ENCODE peak calls at places on chromosomes 13 and 19, in ten cellular contexts. U, O, X, E, B, F, H, T, I and L are unnamed samples.

GRCh38 chr19:29963576-29963975 is 21.5 kb downstream of the URI1 start:
- DNase-seq in B (no peak), U (no peak), E (no peak), H (no peak), T (no peak), O (no peak), F (no peak), I (no peak), X (no peak), L (no peak)

GRCh38 chr19:8174706-8175105 is 25.3 kb upstream of the FBN3 start:
- DNase-seq in X (no peak), I (no peak), F (no peak), U (no peak), E (no peak), H (no peak), T (no peak), B (no peak), O (no peak), L (no peak)

GRCh38 chr13:30375436-30375835 is 46.9 kb upstream of the UBE2L5 start:
- DNase-seq in X (no peak), B (no peak), F (no peak), T (no peak), E (no peak), I (no peak), O (no peak), U (no peak), H (no peak), L (no peak)

GRCh38 chr19:43562698-43563241 is 12.6 kb downstream of the XRCC1 start:
- DNase-seq in I (peak; percentile 84), T (peak; percentile 61), B (peak; percentile 66), U (peak; percentile 66), O (no peak), H (no peak), X (peak; percentile 91), F (peak; percentile 72), E (peak; percentile 91), L (peak; percentile 81)

GRCh38 chr13:71242191-71242590 is 624.8 kb downstream of the DACH1 start:
- DNase-seq in F (no peak), B (no peak), E (peak; percentile 37), U (no peak), T (no peak), X (no peak), I (peak; percentile 11), O (no peak), H (no peak), L (no peak)

GRCh38 chr19:11067356-11068113 is 21.7 kb upstream of the LDLR start:
- DNase-seq in T (no peak), B (no peak), X (no peak), I (no peak), E (no peak), H (no peak), O (no peak), F (no peak), U (no peak), L (no peak)

GRCh38 chr13:44249439-44249838 is 124.2 kb upstream of the SERP2 start:
- DNase-seq in B (peak; percentile 65), X (peak; percentile 78), E (peak; percentile 87), U (peak; percentile 59), I (peak; percentile 77), T (peak; percentile 74), O (no peak), H (no peak), F (no peak), L (no peak)

GRCh38 chr19:23402388-23402787 is 7.1 kb upstream of the ZNF91 start:
- DNase-seq in T (no peak), I (no peak), F (no peak), O (no peak), H (no peak), E (no peak), X (no peak), B (no peak), U (no peak), L (no peak)

DNA sequence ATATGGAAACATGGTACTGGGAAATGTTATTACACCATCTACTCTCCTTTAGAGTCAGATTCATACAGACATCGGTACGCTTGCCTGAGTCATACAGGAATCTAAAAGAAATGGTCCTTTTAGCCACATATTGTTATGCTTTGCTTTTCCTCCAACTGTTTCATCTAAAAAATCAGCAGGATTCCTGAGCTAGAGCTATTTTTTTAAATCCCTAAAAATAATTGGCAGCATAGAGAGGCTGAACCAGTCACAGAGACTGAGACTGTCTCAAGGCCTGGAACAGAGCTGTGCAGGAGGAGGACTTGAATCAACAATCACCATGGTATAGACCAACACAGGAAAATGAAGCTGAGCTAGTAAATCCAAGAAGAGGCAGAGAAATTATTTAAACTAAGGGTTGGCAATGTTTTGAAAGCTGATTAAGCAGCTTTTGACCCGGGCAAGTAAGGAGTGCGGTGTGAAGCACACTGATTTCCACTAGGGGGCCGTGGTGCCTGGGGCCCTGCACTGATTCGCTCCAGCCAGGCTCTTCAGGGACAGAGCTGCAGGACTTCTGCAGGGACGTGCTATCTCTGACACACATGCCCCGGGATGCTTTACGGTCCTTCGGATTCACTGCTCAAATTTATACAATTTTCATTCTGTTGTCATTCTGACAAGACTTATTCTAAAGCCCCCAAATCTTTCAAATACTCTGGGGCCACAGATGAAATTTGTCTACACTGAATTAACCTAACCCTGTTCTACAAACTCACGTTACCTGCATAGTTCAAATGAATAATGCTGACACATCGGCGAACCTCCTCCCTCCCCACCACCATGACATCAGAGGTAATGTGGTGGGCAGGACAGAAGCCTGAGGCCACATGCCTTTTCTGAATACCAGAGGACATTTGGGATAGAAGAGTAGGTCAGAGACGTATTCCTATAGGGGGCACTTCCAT is 87.6 kb upstream of the SLC15A1 start:
- DNase-seq in I (peak; percentile 62), H (no peak), T (peak; percentile 47), F (peak; percentile 50), U (peak; percentile 65), B (peak; percentile 62), X (peak; percentile 75), O (peak; percentile 90), E (peak; percentile 85), L (no peak)
- TF ChIP-seq CTCF in I (peak; percentile 90), H (peak; percentile 90), T (peak; percentile 88), F (peak; percentile 48), U (peak; percentile 85), B (peak; percentile 66), X (peak; percentile 75), O (peak; percentile 85), E (peak; percentile 88), L (peak; percentile 64)

GRCh38 chr13:48531416-48532145 is 1.3 kb downstream of the RCBTB2 start:
- DNase-seq in O (no peak), U (peak; percentile 57), I (no peak), E (no peak), X (no peak), F (no peak), T (no peak), B (no peak), H (no peak), L (no peak)

GRCh38 chr13:48532146-48532472 is 771 bp downstream of the RCBTB2 start:
- DNase-seq in H (no peak), T (peak; percentile 36), O (no peak), B (no peak), I (peak; percentile 61), E (peak; percentile 78), U (no peak), F (no peak), X (no peak), L (peak; percentile 18)

GRCh38 chr13:48533207-48533499 is 273 bp upstream of the RCBTB2 start:
- DNase-seq in E (no peak), U (no peak), I (no peak), O (no peak), T (no peak), B (no peak), H (no peak), X (no peak), F (no peak), L (no peak)

GRCh38 chr13:48533986-48534600 is 1.2 kb upstream of the RCBTB2 start:
- DNase-seq in T (no peak), O (no peak), U (no peak), E (no peak), I (no peak), X (no peak), H (no peak), F (no peak), B (no peak), L (no peak)

GRCh38 chr13:48532473-48533206 is at the start of gene RCBTB2:
- DNase-seq in O (peak; percentile 98), X (peak; percentile 100), E (peak; percentile 98), U (peak; percentile 98), T (peak; percentile 96), I (peak; percentile 99), B (peak; percentile 99), H (peak; percentile 100), F (peak; percentile 98), L (peak; percentile 98)
- TF ChIP-seq CTCF in O (no peak), X (no peak), E (no peak), U (no peak), T (no peak), I (no peak), B (no peak), H (no peak), F (no peak), L (no peak)

GRCh38 chr19:5131866-5132561 is 163.1 kb downstream of the KDM4B start:
- DNase-seq in E (no peak), O (no peak), X (no peak), I (no peak), H (no peak), T (no peak), U (no peak), F (no peak), B (peak; percentile 54), L (no peak)

GRCh38 chr19:5129691-5130090 is 160.8 kb downstream of the KDM4B start:
- DNase-seq in I (no peak), O (no peak), H (no peak), E (no peak), T (no peak), U (no peak), X (no peak), B (no peak), F (no peak), L (no peak)

GRCh38 chr19:5132698-5133651 is 164.1 kb downstream of the KDM4B start:
- DNase-seq in I (no peak), H (no peak), F (no peak), U (no peak), T (no peak), O (no peak), B (no peak), X (no peak), E (no peak), L (no peak)

GRCh38 chr19:5130371-5131030 is 161.6 kb downstream of the KDM4B start:
- DNase-seq in B (peak; percentile 66), H (no peak), T (no peak), U (peak; percentile 13), I (no peak), F (no peak), O (no peak), X (no peak), E (no peak), L (peak; percentile 36)

DNA sequence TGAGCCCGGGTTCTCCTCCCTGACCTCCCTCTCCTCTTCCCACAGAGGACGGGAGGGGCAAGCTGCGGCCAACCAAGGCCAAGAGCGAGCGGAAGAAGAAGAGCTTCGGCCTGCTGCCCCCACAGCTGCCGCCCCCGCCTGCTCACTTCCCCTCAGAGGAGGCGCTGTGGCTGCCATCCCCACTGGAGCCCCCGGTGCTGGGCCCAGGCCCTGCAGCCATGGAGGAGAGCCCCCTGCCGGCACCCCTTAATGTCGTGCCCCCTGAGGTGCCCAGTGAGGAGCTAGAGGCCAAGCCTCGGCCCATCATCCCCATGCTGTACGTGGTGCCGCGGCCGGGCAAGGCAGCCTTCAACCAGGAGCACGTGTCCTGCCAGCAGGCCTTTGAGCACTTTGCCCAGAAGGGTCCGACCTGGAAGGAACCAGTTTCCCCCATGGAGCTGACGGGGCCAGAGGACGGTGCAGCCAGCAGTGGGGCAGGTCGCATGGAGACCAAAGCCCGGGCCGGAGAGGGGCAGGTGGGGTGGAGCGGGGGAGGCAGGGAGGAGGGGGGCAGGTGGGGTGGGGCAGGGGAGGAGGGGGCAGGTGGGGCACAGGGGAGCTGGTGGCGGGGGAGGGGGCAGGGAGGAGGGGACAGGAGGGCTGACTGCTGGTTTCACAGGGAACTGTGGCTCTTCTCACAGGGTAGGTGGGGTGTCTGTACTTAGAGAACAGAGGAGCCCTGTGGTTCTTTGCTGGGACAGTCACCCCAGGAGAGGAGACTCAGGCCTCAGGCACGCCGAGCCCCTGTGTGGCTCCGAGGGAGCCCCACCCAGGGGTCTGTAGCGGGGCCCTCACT is 162.3 kb downstream of the KDM4B start:
- DNase-seq in H (no peak), O (peak; percentile 34), I (no peak), E (no peak), F (no peak), T (no peak), U (peak; percentile 16), B (no peak), X (no peak), L (no peak)
- TF ChIP-seq CTCF in H (no peak), O (peak; percentile 27), I (no peak), E (no peak), F (no peak), T (no peak), U (no peak), B (no peak), X (no peak), L (no peak)

GRCh38 chr19:48290341-48290922 is 20.6 kb downstream of the ZNF114 start:
- DNase-seq in X (no peak), T (no peak), I (peak; percentile 29), O (peak; percentile 90), H (no peak), E (peak; percentile 81), U (no peak), B (no peak), F (no peak), L (no peak)
- TF ChIP-seq CTCF in X (no peak), T (peak; percentile 11), I (peak; percentile 14), O (peak; percentile 71), H (peak; percentile 50), E (peak; percentile 41), U (no peak), B (no peak), F (no peak), L (no peak)